ENCODE peak calls at places on chromosomes 2 and 18, in ten cellular contexts. A is cardiac muscle cell, I is upper lobe of right lung, Q is retinal pigment epithelial cell, G is tibial nerve, T is fibroblast of villous mesenchyme, M is choroid plexus epithelial cell, N is astrocyte of the spinal cord, E is SK-N-SH, Y is cardiac fibroblast. Z is an unnamed sample.
A peak's percentile ranks its signal among the peaks of the same experiment; 100 is the strongest.

GRCh38 chr2:165863816-165864221 is 69.8 kb upstream of the GALNT3 start:
- DNase-seq in A (no peak), I (no peak), Q (no peak), G (no peak), T (no peak), M (no peak), N (no peak), E (peak; percentile 47), Y (no peak), Z (no peak)

GRCh38 chr18:74849316-74849715 is 251.6 kb downstream of the ZNF407 start:
- DNase-seq in A (no peak), I (no peak), Q (no peak), G (no peak), T (no peak), M (no peak), N (no peak), E (no peak), Y (no peak), Z (no peak)

GRCh38 chr2:58895849-58896248 is 654.7 kb upstream of the FANCL start:
- DNase-seq in A (no peak), I (no peak), Q (no peak), G (no peak), T (no peak), M (no peak), N (peak; percentile 49), E (no peak), Y (no peak), Z (no peak)

GRCh38 chr2:107174126-107174525 is 288.2 kb upstream of the ST6GAL2 start:
- DNase-seq in A (no peak), I (no peak), Q (peak; percentile 1), G (no peak), T (no peak), M (no peak), N (no peak), E (no peak), Y (no peak), Z (no peak)

GRCh38 chr18:11985532-11985931 is 4.2 kb downstream of the IMPA2 start:
- DNase-seq in A (no peak), I (no peak), Q (no peak), G (no peak), T (no peak), M (no peak), N (no peak), E (no peak), Y (no peak), Z (no peak)

GRCh38 chr18:80247403-80247916 is at the start of gene PARD6G:
- DNase-seq in A (peak; percentile 80), I (peak; percentile 88), Q (no peak), G (peak; percentile 54), T (peak; percentile 71), M (peak; percentile 74), N (peak; percentile 56), E (peak; percentile 98), Y (peak; percentile 75), Z (peak; percentile 86)

GRCh38 chr2:133641942-133642341 is 73.7 kb upstream of the NCKAP5 start:
- DNase-seq in A (no peak), I (no peak), Q (no peak), G (no peak), T (no peak), M (no peak), N (no peak), E (no peak), Y (no peak), Z (no peak)

GRCh38 chr2:86338778-86339295 is 1.4 kb upstream of the REEP1 start:
- DNase-seq in A (no peak), I (no peak), Q (no peak), G (no peak), T (no peak), M (no peak), N (no peak), E (no peak), Y (no peak), Z (no peak)

GRCh38 chr2:15357186-15357585 is 203.9 kb downstream of the NBAS start:
- DNase-seq in A (no peak), I (no peak), Q (no peak), G (no peak), T (no peak), M (no peak), N (no peak), E (no peak), Y (no peak), Z (no peak)

GRCh38 chr18:72738136-72738535 is 129.7 kb downstream of the NETO1 start:
- DNase-seq in A (no peak), I (no peak), Q (no peak), G (no peak), T (no peak), M (no peak), N (no peak), E (no peak), Y (no peak), Z (no peak)

GRCh38 chr18:28903366-28903765 is 726.4 kb upstream of the CDH2 start:
- DNase-seq in A (peak; percentile 11), I (no peak), Q (peak; percentile 48), G (no peak), T (no peak), M (peak; percentile 40), N (peak; percentile 41), E (no peak), Y (peak; percentile 14), Z (no peak)

GRCh38 chr2:46829240-46829970 is 86.2 kb downstream of the MCFD2 start:
- DNase-seq in A (no peak), I (peak; percentile 32), Q (no peak), G (no peak), T (no peak), M (no peak), N (peak; percentile 13), E (no peak), Y (no peak), Z (no peak)

GRCh38 chr2:191625016-191625415 is 52.9 kb upstream of the NABP1 start:
- DNase-seq in A (peak; percentile 48), I (peak; percentile 62), Q (no peak), G (no peak), T (peak; percentile 32), M (peak; percentile 86), N (peak; percentile 65), E (peak; percentile 10), Y (peak; percentile 39), Z (no peak)

GRCh38 chr2:181904022-181904632 is 12.6 kb downstream of the ITPRID2 start:
- DNase-seq in A (peak; percentile 63), I (no peak), Q (no peak), G (no peak), T (peak; percentile 63), M (peak; percentile 71), N (peak; percentile 68), E (peak; percentile 34), Y (peak; percentile 72), Z (peak; percentile 59)

GRCh38 chr2:181907635-181908034 is 16.1 kb downstream of the ITPRID2 start:
- DNase-seq in A (no peak), I (no peak), Q (no peak), G (no peak), T (no peak), M (no peak), N (no peak), E (no peak), Y (no peak), Z (no peak)

GRCh38 chr2:181902625-181903024 is 11.1 kb downstream of the ITPRID2 start:
- DNase-seq in A (no peak), I (no peak), Q (no peak), G (no peak), T (no peak), M (no peak), N (no peak), E (no peak), Y (no peak), Z (no peak)

GRCh38 chr2:181910028-181910763 is 18.7 kb downstream of the ITPRID2 start:
- DNase-seq in A (no peak), I (no peak), Q (no peak), G (no peak), T (no peak), M (no peak), N (no peak), E (no peak), Y (no peak), Z (no peak)

GRCh38 chr2:181907005-181907549 is 15.5 kb downstream of the ITPRID2 start:
- DNase-seq in A (no peak), I (no peak), Q (no peak), G (no peak), T (no peak), M (no peak), N (no peak), E (no peak), Y (no peak), Z (no peak)
- H3K4me3 ChIP-seq in A (no peak overlapping the region), I (no peak overlapping the region), Q (no peak overlapping the region), G (no peak overlapping the region), T (no peak overlapping the region), M (no peak overlapping the region), N (no peak overlapping the region), E (no peak overlapping the region), Y (no peak overlapping the region), Z (no peak overlapping the region)

GRCh38 chr2:174248187-174248997 is at the start of gene OLA1:
- DNase-seq in A (peak; percentile 97), I (peak; percentile 98), Q (peak; percentile 77), G (peak; percentile 84), T (peak; percentile 93), M (peak; percentile 95), N (peak; percentile 95), E (peak; percentile 99), Y (peak; percentile 95), Z (peak; percentile 95)
- H3K4me3 ChIP-seq in A (peak within 1 kb of the TSS; percentile 56), I (peak within 1 kb of the TSS; percentile 65), Q (peak within 1 kb of the TSS; percentile 67), G (peak within 1 kb of the TSS; percentile 89), T (peak within 1 kb of the TSS; percentile 81), M (peak within 1 kb of the TSS; percentile 90), N (peak within 1 kb of the TSS; percentile 73), E (peak within 1 kb of the TSS; percentile 82), Y (peak within 1 kb of the TSS; percentile 78), Z (peak within 1 kb of the TSS; percentile 80)

GRCh38 chr18:9915291-9916066 is 1.7 kb downstream of the VAPA start:
- DNase-seq in A (no peak), I (no peak), Q (no peak), G (no peak), T (peak; percentile 50), M (no peak), N (no peak), E (no peak), Y (no peak), Z (no peak)

GRCh38 chr18:9914334-9914583 is 443 bp downstream of the VAPA start:
- DNase-seq in A (no peak), I (no peak), Q (no peak), G (no peak), T (no peak), M (no peak), N (no peak), E (peak; percentile 84), Y (no peak), Z (no peak)

GRCh38 chr18:9914584-9915290 is 921 bp downstream of the VAPA start:
- DNase-seq in A (peak; percentile 75), I (peak; percentile 92), Q (peak; percentile 58), G (peak; percentile 24), T (peak; percentile 86), M (peak; percentile 70), N (peak; percentile 73), E (no peak), Y (peak; percentile 77), Z (peak; percentile 89)

GRCh38 chr18:9913526-9914333 is at the start of gene VAPA:
- DNase-seq in A (peak; percentile 98), I (peak; percentile 98), Q (peak; percentile 75), G (peak; percentile 88), T (peak; percentile 95), M (peak; percentile 98), N (peak; percentile 97), E (peak; percentile 98), Y (peak; percentile 97), Z (peak; percentile 99)

GRCh38 chr18:9913151-9913525 is 678 bp upstream of the VAPA start:
- DNase-seq in A (no peak), I (no peak), Q (no peak), G (no peak), T (no peak), M (no peak), N (no peak), E (no peak), Y (no peak), Z (no peak)
- H3K4me3 ChIP-seq in A (peak overlapping the region; percentile 75), I (peak overlapping the region; percentile 90), Q (peak overlapping the region; percentile 77), G (peak overlapping the region; percentile 72), T (peak overlapping the region; percentile 89), M (peak overlapping the region; percentile 89), N (peak overlapping the region; percentile 82), E (peak overlapping the region; percentile 95), Y (peak overlapping the region; percentile 82), Z (peak overlapping the region; percentile 81)

GRCh38 chr2:209772316-209772715 is 684 bp downstream of the UNC80 start:
- DNase-seq in A (no peak), I (no peak), Q (no peak), G (no peak), T (no peak), M (no peak), N (no peak), E (peak; percentile 82), Y (no peak), Z (no peak)
- H3K4me3 ChIP-seq in A (peak overlapping the region; percentile 57), I (no peak overlapping the region), Q (peak overlapping the region; percentile 65), G (no peak overlapping the region), T (no peak overlapping the region), M (no peak overlapping the region), N (peak overlapping the region; percentile 37), E (peak overlapping the region; percentile 60), Y (no peak overlapping the region), Z (no peak overlapping the region)

Z was measured in foreskin fibroblast.